ENCODE peak calls at places on chromosomes 4 and X, in four cellular contexts. Y is aorta, S is adrenal gland, Q is A673. W is an unnamed sample.

GRCh38 chr4:15963001-15963451 is at the start of gene FGFBP2:
- DNase-seq in Q (peak; percentile 75), Y (no peak), S (peak; percentile 80), W (peak; percentile 50)

GRCh38 chrX:45845142-45845541 is 644.5 kb upstream of the DIPK2B start:
- DNase-seq in Q (no peak), Y (no peak), S (no peak), W (no peak)

GRCh38 chrX:16986169-16986568 is 39.7 kb downstream of the REPS2 start:
- DNase-seq in S (no peak), Q (no peak), Y (no peak), W (no peak)

GRCh38 chr4:39053983-39054382 is 8.0 kb upstream of the KLHL5 start:
- DNase-seq in Y (no peak), Q (no peak), S (no peak), W (no peak)

GRCh38 chrX:13009256-13009655 is 34.3 kb downstream of the TMSB4X start:
- DNase-seq in Y (no peak), S (peak; percentile 64), Q (no peak), W (peak; percentile 27)

GRCh38 chrX:12315526-12315925 is 177.3 kb downstream of the FRMPD4 start:
- DNase-seq in Y (no peak), S (no peak), Q (no peak), W (no peak)

GRCh38 chrX:3582421-3582820 is 131.0 kb downstream of the PRKX start:
- DNase-seq in Y (no peak), Q (no peak), S (no peak), W (no peak)

GRCh38 chr4:71765349-71765748 is 18.5 kb downstream of the GC start:
- DNase-seq in Q (peak; percentile 4), Y (no peak), S (no peak), W (no peak)

GRCh38 chr4:99062120-99062519 is 26.5 kb downstream of the ADH5 start:
- DNase-seq in S (no peak), Y (no peak), Q (no peak), W (no peak)

GRCh38 chr4:601612-602558 is 23.5 kb upstream of the PDE6B start:
- DNase-seq in Q (no peak), Y (no peak), S (peak; percentile 14), W (no peak)

GRCh38 chr4:124483043-124483906 is 229.3 kb downstream of the ANKRD50 start:
- DNase-seq in Y (no peak), Q (peak; percentile 67), S (no peak), W (no peak)

GRCh38 chr4:151325320-151326246 is at the start of gene SH3D19:
- DNase-seq in S (peak; percentile 79), Q (peak; percentile 5), Y (peak; percentile 90), W (peak; percentile 81)

GRCh38 chr4:89331197-89331596 is 23.6 kb upstream of the GPRIN3 start:
- DNase-seq in S (no peak), Y (no peak), Q (no peak), W (no peak)

GRCh38 chrX:63735882-63736281 is 49.1 kb downstream of the ARHGEF9 start:
- DNase-seq in Q (no peak), S (no peak), Y (no peak), W (no peak)

GRCh38 chr4:10015140-10015753 is 6.0 kb downstream of the SLC2A9 start:
- DNase-seq in S (peak; percentile 85), Q (peak; percentile 26), Y (peak; percentile 67), W (peak; percentile 69)

GRCh38 chrX:21174439-21174838 is 199.8 kb upstream of the CNKSR2 start:
- DNase-seq in Q (no peak), Y (no peak), S (no peak), W (no peak)

GRCh38 chr4:177047070-177047850 is 254.5 kb upstream of the VEGFC start:
- DNase-seq in Q (peak; percentile 79), Y (peak; percentile 82), S (peak; percentile 69), W (peak; percentile 55)

GRCh38 chrX:138034136-138034535 is 468.2 kb downstream of the ZIC3 start:
- DNase-seq in S (no peak), Q (peak; percentile 17), Y (no peak), W (no peak)

GRCh38 chrX:106903856-106904528 is 851 bp upstream of the RIPPLY1 start:
- DNase-seq in Q (no peak), Y (no peak), S (no peak), W (no peak)

GRCh38 chrX:106901781-106902219 is 1.3 kb downstream of the RIPPLY1 start:
- DNase-seq in Y (no peak), S (no peak), Q (no peak), W (no peak)

GRCh38 chrX:106902684-106903083 is 457 bp downstream of the RIPPLY1 start:
- DNase-seq in Q (no peak), Y (no peak), S (no peak), W (no peak)

GRCh38 chrX:106905064-106905708 is 2.0 kb upstream of the RIPPLY1 start:
- DNase-seq in Q (no peak), S (no peak), Y (no peak), W (no peak)

GRCh38 chrX:106903291-106903820 is at the start of gene RIPPLY1:
- DNase-seq in S (no peak), Y (no peak), Q (no peak), W (no peak)
- H3K4me1 ChIP-seq in S (no peaks in the 10 kb centered on the region), Y (no peaks in the 10 kb centered on the region), Q (no peaks in the 10 kb centered on the region), W (no peaks in the 10 kb centered on the region)

DNA sequence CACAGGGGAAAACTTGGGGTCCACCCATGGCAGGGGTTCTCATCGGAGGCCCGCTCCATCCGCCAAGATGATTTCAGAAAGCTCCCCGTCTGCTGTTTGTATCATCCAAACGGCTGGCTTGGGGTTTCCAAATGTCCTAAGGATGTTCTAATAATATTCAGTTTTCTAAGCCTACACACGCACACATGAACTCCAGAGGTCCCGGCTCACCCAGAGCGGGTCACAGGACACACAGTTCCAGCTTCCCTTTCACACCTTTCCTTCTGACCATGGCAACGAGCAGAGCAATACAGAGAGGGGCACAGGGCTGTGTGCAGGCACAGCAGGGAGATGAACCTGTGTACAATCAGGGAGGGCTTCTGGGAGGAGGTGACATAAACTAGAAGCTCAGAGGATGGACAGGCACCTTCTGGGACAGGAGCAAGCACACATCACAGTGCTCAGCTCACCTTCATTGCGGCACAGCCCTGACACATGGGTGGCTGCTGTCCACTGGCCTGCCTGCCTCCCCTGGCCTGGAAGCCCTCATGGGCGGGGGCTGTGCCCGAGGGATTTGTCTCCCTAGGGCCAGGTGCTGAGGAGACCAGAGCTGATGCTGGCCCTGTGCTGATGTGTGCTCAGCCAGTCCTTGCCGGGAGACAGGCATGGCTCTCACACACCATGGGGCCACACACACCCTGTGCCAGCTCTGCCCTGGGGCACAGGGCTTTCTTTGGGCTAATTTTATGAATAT is 44.8 kb downstream of the ABLIM2 start:
- DNase-seq in S (no peak), Q (no peak), Y (no peak), W (no peak)
- H3K27ac ChIP-seq in S (no peak overlapping the region), Q (no peak overlapping the region), Y (no peak overlapping the region), W (peak overlapping the region; percentile 70)

DNA sequence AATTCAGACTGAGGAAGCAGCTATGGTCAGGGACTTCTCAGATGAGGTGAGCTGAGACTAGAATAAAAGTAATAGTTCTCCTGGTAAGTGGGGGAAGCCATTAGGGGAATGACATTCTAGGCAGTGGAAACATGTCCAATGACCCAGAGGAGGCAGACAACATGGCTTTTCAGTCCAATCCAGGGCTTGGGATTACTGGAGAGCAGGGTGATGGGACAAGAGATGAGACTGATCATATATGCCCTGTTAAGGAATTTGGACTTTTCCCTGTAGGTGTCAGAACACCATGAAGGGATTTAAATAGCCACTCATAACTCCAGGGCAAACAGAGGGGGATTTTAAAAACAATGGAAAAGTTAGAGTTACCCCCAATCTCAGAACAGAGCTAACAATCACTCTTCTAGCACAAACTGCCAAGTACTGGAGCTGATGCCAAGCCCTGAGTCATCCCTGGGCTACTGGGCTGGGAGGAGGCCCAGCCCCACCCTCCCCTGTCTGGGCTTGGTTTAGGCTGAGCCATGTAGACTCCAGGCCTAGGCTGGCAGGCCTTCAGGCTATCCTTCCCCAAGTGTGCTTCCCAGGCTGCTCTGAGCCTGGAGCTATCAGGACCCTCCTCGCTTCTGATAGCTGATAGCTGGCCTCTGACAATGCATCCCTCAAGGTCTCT is 22.7 kb upstream of the MSN start:
- DNase-seq in Q (peak; percentile 61), Y (peak; percentile 95), S (peak; percentile 92), W (peak; percentile 93)
- H3K4me1 ChIP-seq in Q (no peaks in the 10 kb centered on the region), Y (peaks cover 3% of the 10 kb centered on the region), S (peaks cover 8% of the 10 kb centered on the region), W (peaks cover 10% of the 10 kb centered on the region)

GRCh38 chr4:4332529-4332928 is 42.5 kb downstream of the ZBTB49 start:
- DNase-seq in Y (no peak), S (no peak), Q (no peak), W (no peak)

GRCh38 chr4:4334798-4335520 is 44.9 kb downstream of the ZBTB49 start:
- DNase-seq in Y (peak; percentile 83), S (peak; percentile 87), Q (peak; percentile 58), W (peak; percentile 63)

GRCh38 chr4:4330794-4331193 is 40.7 kb downstream of the ZBTB49 start:
- DNase-seq in Q (no peak), S (no peak), Y (no peak), W (no peak)

GRCh38 chr4:4329496-4329895 is 39.4 kb downstream of the ZBTB49 start:
- DNase-seq in Q (no peak), Y (peak; percentile 39), S (no peak), W (no peak)

GRCh38 chr4:4333265-4333706 is 43.2 kb downstream of the ZBTB49 start:
- DNase-seq in Y (no peak), Q (peak; percentile 35), S (peak; percentile 64), W (peak; percentile 91)
- H3K27ac ChIP-seq in Y (no peak overlapping the region), Q (no peak overlapping the region), S (no peak overlapping the region), W (no peak overlapping the region)

DNA sequence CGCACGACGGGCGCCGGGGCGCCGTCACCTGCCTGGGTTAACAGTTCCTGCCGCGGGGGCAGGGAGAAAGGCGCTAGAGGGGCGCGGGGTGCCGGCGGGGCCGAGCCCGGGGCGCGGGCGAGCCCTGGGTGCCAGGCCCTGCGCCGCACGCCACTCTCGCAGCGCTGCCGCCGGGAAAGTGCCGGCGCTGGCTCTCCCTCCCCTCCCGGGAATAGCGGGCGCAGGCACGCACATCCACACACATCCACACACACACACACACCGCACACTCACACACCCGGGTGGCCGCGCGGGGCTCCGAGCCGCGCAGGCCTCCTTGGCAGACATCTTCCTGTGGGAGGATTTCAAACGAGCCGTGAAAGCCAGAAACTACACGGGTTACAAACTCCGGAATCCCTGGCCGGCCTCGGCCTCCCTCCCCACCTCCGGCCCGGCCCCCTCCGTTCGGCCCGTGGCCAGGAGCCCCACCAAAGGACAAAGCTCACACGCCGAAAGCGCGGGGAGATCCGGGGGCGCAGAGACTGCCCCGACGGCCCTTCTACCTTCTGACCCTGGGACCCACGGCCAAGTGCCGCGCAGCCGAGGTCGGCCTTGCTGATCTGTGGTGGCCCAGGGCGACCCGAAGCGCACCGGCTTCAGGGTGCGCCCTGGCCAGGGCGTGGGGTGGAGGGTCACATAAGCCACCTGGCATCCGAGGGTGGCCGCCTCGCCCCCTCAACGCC is 92.3 kb downstream of the BCOR start:
- DNase-seq in Q (no peak), Y (no peak), S (no peak), W (peak; percentile 30)
- H3K4me1 ChIP-seq in Q (peaks cover 18% of the 10 kb centered on the region), Y (no peaks in the 10 kb centered on the region), S (no peaks in the 10 kb centered on the region), W (peaks cover 6% of the 10 kb centered on the region)

W was measured in right cardiac atrium.